ENCODE peak calls at places on chromosomes 13 and 19, in eight cellular contexts. F is ELR; D is neural crest cell; L is NCI-H1105; A is stimulated activated CD4-positive, alpha-beta T cell treated with anti-CD3 and anti-CD28 coated beads, Interleukin-1b, Interleukin-23, amount 100 ng/mL, for 1 hour; K is NCI-H1436; G is effector memory CD4-positive, alpha-beta T cell; Y is activated T-helper 9 cell treated with anti-CD3 and anti-CD28 coated beads, Interleukin-2, amount 50 U/mL, for 16 hours. V is an unnamed sample.

GRCh38 chr19:1122972-1123363 is 19.2 kb downstream of the GPX4 start:
- DNase-seq in F (peak), D (peak), L (no peak), A (no peak), K (no peak), G (no peak), Y (no peak), V (peak)

GRCh38 chr13:29573190-29573589 is 22.3 kb downstream of the SLC7A1 start:
- DNase-seq in F (no peak), D (no peak), L (no peak), A (no peak), K (no peak), G (no peak), Y (no peak), V (no peak)

GRCh38 chr13:106802917-106803316 is 235.0 kb upstream of the ARGLU1 start:
- DNase-seq in F (no peak), D (no peak), L (no peak), A (no peak), K (no peak), G (no peak), Y (no peak), V (no peak)

GRCh38 chr19:15439078-15439799 is 10.5 kb downstream of the WIZ start:
- DNase-seq in F (no peak), D (no peak), L (no peak), A (no peak), K (no peak), G (no peak), Y (no peak), V (no peak)

GRCh38 chr19:33177417-33177976 is 16.6 kb upstream of the LRP3 start:
- DNase-seq in F (peak), D (peak), L (peak), A (no peak), K (no peak), G (no peak), Y (no peak), V (no peak)

GRCh38 chr13:110308377-110309158 is 1.5 kb downstream of the COL4A2 start:
- DNase-seq in F (peak), D (peak), L (peak), A (no peak), K (no peak), G (no peak), Y (no peak), V (peak)

GRCh38 chr19:35000647-35001501 is 751 bp downstream of the GRAMD1A start:
- DNase-seq in F (peak), D (no peak), L (no peak), A (peak), K (no peak), G (peak), Y (peak), V (peak)

GRCh38 chr13:99426426-99426825 is 74.8 kb upstream of the TM9SF2 start:
- DNase-seq in F (no peak), D (no peak), L (no peak), A (no peak), K (no peak), G (no peak), Y (no peak), V (no peak)

GRCh38 chr13:71866173-71867091 is 572 bp downstream of the DACH1 start:
- DNase-seq in F (peak), D (peak), L (no peak), A (no peak), K (peak), G (no peak), Y (no peak), V (no peak)

GRCh38 chr13:27004866-27005265 is 166.7 kb downstream of the USP12 start:
- DNase-seq in F (no peak), D (no peak), L (no peak), A (no peak), K (no peak), G (no peak), Y (no peak), V (no peak)

GRCh38 chr13:84237181-84237580 is 354.9 kb upstream of the SLITRK1 start:
- DNase-seq in F (peak), D (no peak), L (no peak), A (no peak), K (no peak), G (no peak), Y (no peak), V (no peak)

GRCh38 chr19:4120531-4120930 is 3.4 kb downstream of the MAP2K2 start:
- DNase-seq in F (peak), D (no peak), L (no peak), A (no peak), K (no peak), G (no peak), Y (no peak), V (no peak)

GRCh38 chr13:42056585-42056984 is 8.1 kb downstream of the DGKH start:
- DNase-seq in F (no peak), D (no peak), L (no peak), A (no peak), K (no peak), G (no peak), Y (no peak), V (no peak)

GRCh38 chr19:20038358-20039202 is 725 bp downstream of the ZNF682 start:
- DNase-seq in F (no peak), D (no peak), L (no peak), A (no peak), K (no peak), G (no peak), Y (no peak), V (no peak)

GRCh38 chr19:30812099-30812684 is 440.0 kb downstream of the ZNF536 start:
- DNase-seq in F (no peak), D (no peak), L (peak), A (no peak), K (no peak), G (no peak), Y (no peak), V (no peak)

GRCh38 chr13:111846396-111847174 is 220.4 kb upstream of the SOX1 start:
- DNase-seq in F (no peak), D (no peak), L (no peak), A (no peak), K (peak), G (no peak), Y (no peak), V (no peak)

GRCh38 chr19:16619456-16619855 is 8.5 kb downstream of the MED26 start:
- DNase-seq in F (no peak), D (no peak), L (no peak), A (no peak), K (no peak), G (no peak), Y (no peak), V (no peak)

GRCh38 chr13:114142640-114143490 is 10.4 kb upstream of the RASA3 start:
- DNase-seq in F (no peak), D (no peak), L (peak), A (no peak), K (no peak), G (peak), Y (peak), V (no peak)

GRCh38 chr19:11418518-11419506 is at the start of gene RGL3:
- DNase-seq in F (peak), D (no peak), L (peak), A (no peak), K (peak), G (no peak), Y (no peak), V (no peak)

GRCh38 chr13:27794075-27794691 is 1.9 kb downstream of the GSX1 start:
- DNase-seq in F (no peak), D (no peak), L (no peak), A (no peak), K (no peak), G (no peak), Y (no peak), V (no peak)

GRCh38 chr19:48561412-48561811 is 9.4 kb downstream of the SULT2B1 start:
- DNase-seq in F (no peak), D (no peak), L (no peak), A (no peak), K (no peak), G (no peak), Y (no peak), V (no peak)

GRCh38 chr13:110541526-110541920 is 20.0 kb downstream of the RAB20 start:
- DNase-seq in F (no peak), D (no peak), L (no peak), A (no peak), K (no peak), G (no peak), Y (no peak), V (no peak)

GRCh38 chr13:112078879-112079526 is 12.1 kb downstream of the SOX1 start:
- DNase-seq in F (no peak), D (no peak), L (no peak), A (no peak), K (no peak), G (no peak), Y (no peak), V (no peak)

GRCh38 chr13:27971236-27971645 is 2.1 kb upstream of the CDX2 start:
- DNase-seq in F (no peak), D (no peak), L (no peak), A (no peak), K (no peak), G (no peak), Y (no peak), V (no peak)

GRCh38 chr13:48775285-48775684 is 121.6 kb downstream of the CYSLTR2 start:
- DNase-seq in F (peak), D (no peak), L (no peak), A (no peak), K (no peak), G (no peak), Y (no peak), V (peak)

GRCh38 chr13:92126399-92126798 is 728.0 kb downstream of the GPC5 start:
- DNase-seq in F (no peak), D (no peak), L (no peak), A (no peak), K (no peak), G (no peak), Y (no peak), V (no peak)

GRCh38 chr13:96824110-96824509 is 170.2 kb downstream of the OXGR1 start:
- DNase-seq in F (no peak), D (no peak), L (no peak), A (no peak), K (no peak), G (no peak), Y (no peak), V (peak)

GRCh38 chr13:24625870-24626419 is 54.3 kb upstream of the ATP12A start:
- DNase-seq in F (no peak), D (no peak), L (no peak), A (no peak), K (no peak), G (no peak), Y (no peak), V (no peak)